ENCODE peak calls at places on chromosome 10, in nine cellular contexts. Q is esophagus muscularis mucosa; A is adrenal gland; Y is stimulated activated CD8-positive, alpha-beta memory T cell treated with anti-CD3 and anti-CD28 coated beads, Interleukin-12 subunit alpha, Interleukin-12 subunit beta, amount 100 ng/mL, for 4 hours; N is right lobe of liver; V is GM12865; R is lung; H is naive thymus-derived CD4-positive, alpha-beta T cell; M is NB4. B is an unnamed sample.
A peak's percentile ranks its signal among the peaks of the same experiment; 100 is the strongest.

GRCh38 chr10:125551247-125551646 is 131.7 kb downstream of the TEX36 start:
- DNase-seq in Q (peak; percentile 64), A (no peak), Y (no peak), N (no peak), V (no peak), R (no peak), H (no peak), M (peak; percentile 86), B (no peak)

GRCh38 chr10:51399840-51400239 is 299.6 kb downstream of the CSTF2T start:
- DNase-seq in Q (no peak), A (no peak), Y (no peak), N (no peak), V (no peak), R (no peak), H (no peak), M (no peak), B (no peak)

GRCh38 chr10:124290095-124290795 is 128.5 kb downstream of the OAT start:
- DNase-seq in Q (no peak), A (peak; percentile 42), Y (no peak), N (peak; percentile 67), V (peak; percentile 84), R (no peak), H (no peak), M (peak; percentile 94), B (no peak)

GRCh38 chr10:381805-382204 is 246.6 kb downstream of the ZMYND11 start:
- DNase-seq in Q (no peak), A (no peak), Y (no peak), N (no peak), V (peak; percentile 52), R (no peak), H (no peak), M (no peak), B (no peak)

GRCh38 chr10:34522542-34522941 is 292.6 kb downstream of the PARD3 start:
- DNase-seq in Q (no peak), A (no peak), Y (no peak), N (no peak), V (peak; percentile 63), R (no peak), H (no peak), M (peak; percentile 25), B (no peak)

GRCh38 chr10:80203835-80204148 is 1.5 kb downstream of the ANXA11 start:
- DNase-seq in Q (no peak), A (no peak), Y (no peak), N (no peak), V (no peak), R (no peak), H (no peak), M (no peak), B (no peak)

GRCh38 chr10:83991986-83992753 is 147.1 kb upstream of the GHITM start:
- DNase-seq in Q (no peak), A (peak; percentile 10), Y (no peak), N (no peak), V (peak; percentile 63), R (no peak), H (no peak), M (peak; percentile 72), B (no peak)

GRCh38 chr10:128000660-128001059 is 93.8 kb downstream of the PTPRE start:
- DNase-seq in Q (no peak), A (peak; percentile 79), Y (no peak), N (no peak), V (no peak), R (peak; percentile 69), H (no peak), M (no peak), B (no peak)

GRCh38 chr10:114925675-114926204 is 12.3 kb upstream of the TRUB1 start:
- DNase-seq in Q (no peak), A (peak; percentile 82), Y (no peak), N (no peak), V (peak; percentile 44), R (no peak), H (no peak), M (peak; percentile 92), B (no peak)

GRCh38 chr10:63503395-63503794 is 17.8 kb upstream of the REEP3 start:
- DNase-seq in Q (no peak), A (no peak), Y (no peak), N (no peak), V (no peak), R (no peak), H (no peak), M (no peak), B (no peak)

GRCh38 chr10:50740351-50740688 is 584 bp downstream of the ASAH2B start:
- DNase-seq in Q (no peak), A (peak; percentile 37), Y (peak; percentile 4), N (no peak), V (peak; percentile 57), R (no peak), H (no peak), M (no peak), B (no peak)

GRCh38 chr10:11919271-11919670 is 96.1 kb downstream of the PROSER2 start:
- DNase-seq in Q (no peak), A (no peak), Y (no peak), N (no peak), V (no peak), R (no peak), H (no peak), M (no peak), B (no peak)

GRCh38 chr10:9254353-9254752 is 1199.9 kb downstream of the GATA3 start:
- DNase-seq in Q (no peak), A (no peak), Y (no peak), N (no peak), V (no peak), R (no peak), H (no peak), M (no peak), B (no peak)